ENCODE peak calls at places on chromosomes 7 and 10, in eight cellular contexts. M is right lobe of liver, Q is tibial artery, S is dorsolateral prefrontal cortex, F is left ventricle myocardium inferior, K is brain microvascular endothelial cell, I is neural progenitor cell, O is RWPE1. P is an unnamed sample.

GRCh38 chr7:3880221-3880935 is 579.3 kb downstream of the SDK1 start:
- DNase-seq in K (no peak), I (no peak), M (no peak), O (no peak), Q (no peak), F (no peak), S (no peak), P (no peak)

GRCh38 chr10:97025613-97026242 is 160.0 kb downstream of the SLIT1 start:
- DNase-seq in M (no peak), O (no peak), K (peak), F (no peak), Q (peak), S (no peak), I (peak), P (no peak)

GRCh38 chr7:149330914-149331567 is 69.0 kb downstream of the ZNF783 start:
- DNase-seq in M (no peak), F (no peak), K (no peak), O (no peak), I (no peak), Q (no peak), S (no peak), P (no peak)

GRCh38 chr10:72075184-72076115 is 12.9 kb downstream of the SPOCK2 start:
- DNase-seq in F (no peak), S (peak), M (no peak), K (no peak), I (no peak), O (no peak), Q (no peak), P (no peak)

GRCh38 chr10:49441488-49442476 is 45.9 kb upstream of the DRGX start:
- DNase-seq in F (no peak), Q (no peak), K (no peak), S (no peak), M (no peak), I (no peak), O (no peak), P (no peak)

GRCh38 chr7:40316176-40316575 is 181.4 kb downstream of the SUGCT start:
- DNase-seq in K (no peak), O (no peak), F (no peak), Q (no peak), M (no peak), I (no peak), S (no peak), P (no peak)

GRCh38 chr10:71396714-71397339 is at the start of gene CDH23:
- DNase-seq in O (no peak), K (no peak), I (peak), F (peak), S (no peak), Q (no peak), M (peak), P (no peak)

GRCh38 chr7:137440434-137440830 is 96.9 kb upstream of the PTN start:
- DNase-seq in K (no peak), S (no peak), I (no peak), Q (no peak), M (no peak), F (no peak), O (no peak), P (no peak)

GRCh38 chr7:46636022-46636421 is 715.0 kb upstream of the IGFBP3 start:
- DNase-seq in F (no peak), I (no peak), S (no peak), O (no peak), M (no peak), K (no peak), Q (no peak), P (no peak)

GRCh38 chr7:16648551-16648950 is 2.6 kb downstream of the BZW2 start:
- DNase-seq in M (no peak), S (no peak), O (no peak), K (no peak), F (no peak), Q (no peak), I (peak), P (no peak)

GRCh38 chr7:7519528-7519927 is 16.1 kb downstream of the COL28A1 start:
- DNase-seq in S (no peak), Q (no peak), O (no peak), F (no peak), K (no peak), I (no peak), M (no peak), P (no peak)

GRCh38 chr10:80684217-80684616 is 146.5 kb downstream of the SH2D4B start:
- DNase-seq in K (peak), I (no peak), S (no peak), F (no peak), M (no peak), O (peak), Q (no peak), P (no peak)

GRCh38 chr10:12184165-12184564 is 11.5 kb downstream of the NUDT5 start:
- DNase-seq in O (no peak), K (no peak), S (no peak), I (no peak), F (no peak), M (no peak), Q (no peak), P (no peak)

GRCh38 chr7:32039000-32039756 is 31.0 kb downstream of the PDE1C start:
- DNase-seq in F (no peak), Q (no peak), S (peak), M (no peak), O (no peak), I (peak), K (no peak), P (no peak)

GRCh38 chr10:102157224-102157623 is 5.0 kb downstream of the NOLC1 start:
- DNase-seq in F (no peak), O (no peak), M (no peak), K (no peak), S (no peak), Q (no peak), I (no peak), P (no peak)

GRCh38 chr7:40493609-40494041 is 358.8 kb downstream of the SUGCT start:
- DNase-seq in O (no peak), S (no peak), I (no peak), F (no peak), K (peak), Q (no peak), M (no peak), P (no peak)

GRCh38 chr7:28126047-28127041 is 54.3 kb downstream of the JAZF1 start:
- DNase-seq in S (no peak), M (no peak), F (no peak), K (peak), O (no peak), Q (peak), I (no peak), P (no peak)

GRCh38 chr10:119608316-119609155 is 11.8 kb upstream of the TIAL1 start:
- DNase-seq in I (peak), O (peak), F (peak), K (peak), M (peak), Q (peak), S (peak), P (no peak)

GRCh38 chr7:131889572-131890150 is 333.2 kb upstream of the PODXL start:
- DNase-seq in S (no peak), M (no peak), K (no peak), I (no peak), F (peak), Q (no peak), O (no peak), P (no peak)

GRCh38 chr10:15515207-15515606 is 144.1 kb upstream of the FAM171A1 start:
- DNase-seq in F (no peak), O (no peak), S (peak), K (no peak), Q (no peak), I (no peak), M (no peak), P (no peak)

GRCh38 chr10:11160982-11161554 is 143.4 kb downstream of the CELF2 start:
- DNase-seq in Q (peak), O (no peak), I (no peak), F (no peak), S (no peak), K (no peak), M (no peak), P (no peak)

GRCh38 chr10:11156480-11156879 is 138.8 kb downstream of the CELF2 start:
- DNase-seq in S (no peak), I (no peak), M (no peak), K (no peak), O (no peak), F (no peak), Q (no peak), P (no peak)

GRCh38 chr10:11157292-11158052 is 139.8 kb downstream of the CELF2 start:
- DNase-seq in S (no peak), I (no peak), O (no peak), M (no peak), Q (no peak), F (no peak), K (no peak), P (no peak)

GRCh38 chr10:11159543-11160215 is 142.0 kb downstream of the CELF2 start:
- DNase-seq in O (no peak), I (no peak), S (no peak), Q (no peak), F (no peak), K (no peak), M (no peak), P (no peak)

DNA sequence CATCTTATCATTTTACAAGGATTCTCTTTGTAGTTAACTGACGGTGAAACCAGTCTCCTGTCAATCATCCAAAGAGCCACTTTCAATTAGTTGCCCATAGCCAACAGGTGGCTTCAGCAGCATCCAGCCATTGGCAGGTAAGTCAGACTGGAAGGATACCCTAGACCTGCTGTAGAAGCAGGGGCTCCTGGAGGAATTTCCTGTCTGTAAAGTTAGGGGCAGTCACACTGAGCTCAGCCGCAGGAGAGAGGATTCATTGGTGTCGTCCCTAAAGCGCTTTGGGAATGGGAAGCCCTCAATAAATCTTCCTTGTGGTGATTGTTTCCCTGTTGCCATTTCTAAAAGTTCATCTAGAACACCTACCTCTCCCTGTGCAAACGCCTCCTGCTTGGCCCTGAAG is 140.4 kb downstream of the CELF2 start:
- DNase-seq in O (no peak), Q (no peak), I (no peak), S (no peak), M (no peak), F (no peak), K (no peak), P (no peak)
- H3K27ac ChIP-seq in O (no peak), Q (no peak), I (no peak), S (no peak), M (no peak), F (no peak), K (no peak), P (no peak)

DNA sequence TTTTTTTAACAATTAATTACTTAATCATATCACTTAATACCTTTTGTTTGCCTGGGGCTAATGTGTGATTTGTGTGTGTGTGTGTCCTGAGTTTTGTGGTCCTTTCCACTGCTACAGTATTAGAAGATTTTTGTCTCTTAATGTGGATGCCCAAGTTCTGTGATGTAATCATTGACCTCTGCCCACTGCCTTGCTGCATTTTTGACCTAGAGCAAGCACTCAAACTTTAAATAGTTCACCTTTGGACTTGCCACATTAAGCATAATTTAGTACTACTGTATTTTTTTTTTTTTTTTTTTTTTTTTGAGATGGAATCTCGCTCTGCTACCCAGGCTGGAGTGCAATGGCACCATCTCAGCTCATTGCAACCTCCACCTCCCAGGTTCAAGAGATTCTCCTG is 52.7 kb downstream of the VCL start:
- DNase-seq in F (no peak), Q (no peak), I (no peak), S (no peak), M (no peak), K (no peak), O (no peak), P (no peak)
- H3K27ac ChIP-seq in F (peak), Q (peak), I (no peak), S (no peak), M (no peak), K (no peak), O (no peak), P (no peak)

DNA sequence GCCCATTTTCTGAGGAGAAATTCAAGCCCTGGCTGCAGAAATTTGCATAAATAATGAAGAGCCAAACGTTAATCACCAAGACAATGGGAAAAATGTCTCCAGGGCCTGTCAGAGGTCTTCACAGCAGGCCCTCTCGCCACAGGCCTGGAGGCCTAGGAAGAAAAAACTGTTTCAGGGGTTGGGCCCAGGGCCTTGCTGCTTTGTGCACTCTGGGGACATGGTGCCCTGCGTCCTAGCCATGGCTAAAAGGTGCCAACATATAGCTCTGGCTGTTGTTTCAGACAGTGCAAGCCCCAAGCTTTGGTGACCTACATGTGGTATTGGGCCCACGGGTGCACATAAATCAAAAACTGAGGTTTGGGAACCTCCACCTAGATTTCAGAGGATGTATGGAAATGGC is 8.0 kb downstream of the HPS1 start:
- DNase-seq in Q (no peak), F (no peak), O (no peak), S (no peak), I (no peak), K (no peak), M (no peak), P (no peak)
- H3K27ac ChIP-seq in Q (no peak), F (no peak), O (no peak), S (no peak), I (no peak), K (no peak), M (no peak), P (no peak)

DNA sequence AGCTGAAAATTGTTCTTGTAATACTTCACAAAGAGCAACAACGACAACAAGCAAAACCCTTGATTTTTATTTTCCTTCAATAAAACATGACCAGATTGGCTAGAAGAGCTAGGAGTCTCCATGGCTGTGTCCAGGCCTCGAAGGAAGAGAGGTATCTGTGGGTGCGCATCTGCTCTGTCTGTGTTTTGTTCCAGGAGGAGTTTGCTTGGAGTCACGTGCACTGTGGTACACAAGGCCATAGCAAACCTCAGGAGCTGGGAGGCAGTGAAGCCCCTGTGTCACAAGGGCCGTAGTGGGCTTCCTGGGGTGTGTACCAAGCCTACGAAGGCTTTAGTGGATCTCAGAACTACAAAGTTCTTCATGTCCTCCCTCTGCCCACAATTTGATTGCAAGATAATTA is 271.7 kb downstream of the TWIST1 start:
- DNase-seq in Q (no peak), I (no peak), M (no peak), F (no peak), K (no peak), O (no peak), S (no peak), P (no peak)
- H3K27ac ChIP-seq in Q (no peak), I (no peak), M (no peak), F (no peak), K (no peak), O (no peak), S (no peak), P (no peak)

GRCh38 chr7:140674356-140674800 is 1.6 kb downstream of the ADCK2 start:
- DNase-seq in M (no peak), O (no peak), I (no peak), F (no peak), S (no peak), Q (no peak), K (no peak), P (no peak)
- H3K27ac ChIP-seq in M (no peak), O (no peak), I (no peak), F (peak), S (peak), Q (peak), K (no peak), P (peak)

GRCh38 chr10:62017141-62017870 is 115.8 kb downstream of the ARID5B start:
- DNase-seq in Q (no peak), K (no peak), F (no peak), O (no peak), I (no peak), S (no peak), M (no peak), P (no peak)
- H3K27ac ChIP-seq in Q (peak), K (no peak), F (peak), O (no peak), I (no peak), S (peak), M (peak), P (peak)

DNA sequence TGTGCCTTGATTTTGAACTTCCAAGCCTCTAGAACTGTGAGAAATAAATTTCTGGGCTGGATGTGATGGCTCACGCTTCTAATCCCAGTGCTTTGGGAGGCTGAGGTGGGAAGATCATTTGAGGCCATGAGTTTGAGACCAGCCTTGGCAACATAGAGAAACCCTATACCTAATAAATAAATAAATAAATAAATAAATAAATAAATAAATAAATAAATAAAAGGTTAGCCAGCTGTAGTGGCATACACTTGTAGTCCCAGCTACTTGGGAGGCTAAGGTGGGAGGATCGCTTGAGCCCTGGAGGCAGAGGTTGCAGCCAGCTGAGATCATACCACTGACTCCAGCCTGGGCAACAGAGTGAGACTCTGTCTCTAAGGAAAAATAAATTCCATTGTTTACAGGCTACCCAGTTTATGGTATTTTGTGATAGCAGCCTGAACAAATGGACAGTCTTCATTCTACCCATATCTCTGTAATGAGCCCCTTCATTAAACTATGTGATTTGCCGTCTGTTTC is 67.7 kb downstream of the STEAP1B start:
- DNase-seq in M (no peak), S (no peak), F (no peak), O (no peak), I (no peak), Q (no peak), K (no peak), P (no peak)
- H3K27ac ChIP-seq in M (no peak), S (peak), F (no peak), O (no peak), I (no peak), Q (no peak), K (no peak), P (peak)

DNA sequence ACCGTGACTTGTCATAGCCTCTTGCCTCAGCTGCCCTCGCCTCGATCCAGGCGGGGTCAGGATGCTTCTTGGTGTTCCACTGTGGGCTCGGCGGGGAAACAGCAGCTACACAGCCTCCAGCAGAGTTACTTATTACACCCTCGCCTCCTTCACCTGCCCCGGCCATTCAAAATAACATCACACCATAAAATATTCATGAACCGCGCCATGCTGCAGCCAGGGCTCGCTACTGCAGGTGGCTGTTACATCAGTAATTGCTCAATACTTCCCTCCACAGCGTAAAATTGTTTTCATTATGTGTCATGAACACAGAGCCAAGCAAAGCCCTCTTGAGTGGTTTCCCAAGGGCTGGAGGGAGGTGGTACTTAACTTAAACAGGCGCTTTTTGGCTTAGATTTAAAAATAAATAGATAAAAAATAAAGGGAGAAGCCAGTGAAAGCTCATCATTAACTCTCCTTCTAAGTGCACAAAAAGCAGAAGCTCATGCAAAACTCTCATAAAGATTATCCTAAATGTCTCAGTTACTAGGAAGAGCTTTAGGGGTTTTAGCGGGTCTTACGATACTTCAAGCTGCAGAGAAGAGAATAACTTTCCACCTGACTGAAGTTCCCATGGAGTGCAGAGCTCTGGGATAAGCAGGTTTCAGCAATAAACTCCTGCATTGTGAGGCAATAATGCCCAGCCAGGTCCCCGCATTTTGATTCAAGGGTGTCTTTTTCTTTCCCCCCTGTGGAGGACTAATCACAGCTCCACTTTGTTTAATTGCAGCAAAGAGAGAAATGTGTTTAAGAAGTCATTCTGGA is 241.7 kb upstream of the SP8 start:
- DNase-seq in I (peak), S (no peak), F (no peak), Q (no peak), O (no peak), K (no peak), M (no peak), P (no peak)
- H3K27ac ChIP-seq in I (peak), S (no peak), F (no peak), Q (no peak), O (no peak), K (no peak), M (no peak), P (no peak)

GRCh38 chr10:6219494-6219836 is 16.7 kb downstream of the PFKFB3 start:
- DNase-seq in O (no peak), I (peak), M (no peak), Q (no peak), F (no peak), S (no peak), K (no peak), P (no peak)
- H3K27ac ChIP-seq in O (peak), I (peak), M (no peak), Q (no peak), F (no peak), S (peak), K (peak), P (peak)